ENCODE peak calls at places on chromosomes 11 and 22, in six cellular contexts. E, A, M, N, B and D are unnamed samples.

GRCh38 chr11:31720666-31721199 is 90.4 kb downstream of the PAX6 start:
- DNase-seq in E (no peak), N (no peak), M (no peak), B (no peak), A (no peak), D (no peak)

GRCh38 chr11:57460017-57460755 is at the start of gene RTN4RL2:
- DNase-seq in M (peak; percentile 36), E (peak; percentile 48), N (no peak), A (peak; percentile 49), B (peak; percentile 52), D (no peak)

GRCh38 chr22:35467788-35468187 is 67.8 kb downstream of the MCM5 start:
- DNase-seq in N (peak; percentile 80), A (peak; percentile 75), B (no peak), E (peak; percentile 86), M (peak; percentile 90), D (no peak)

GRCh38 chr11:133197425-133197824 is 334.9 kb downstream of the OPCML start:
- DNase-seq in N (no peak), A (no peak), B (no peak), E (no peak), M (no peak), D (no peak)

GRCh38 chr11:19822531-19822930 is 109.9 kb downstream of the NAV2 start:
- DNase-seq in A (no peak), M (no peak), N (no peak), B (no peak), E (no peak), D (no peak)

GRCh38 chr11:3226846-3227567 is 5.2 kb downstream of the MRGPRE start:
- DNase-seq in M (no peak), B (no peak), E (no peak), A (no peak), N (peak; percentile 46), D (no peak)

GRCh38 chr11:3865388-3866193 is 10.1 kb downstream of the STIM1 start:
- DNase-seq in M (peak; percentile 85), A (peak; percentile 16), N (no peak), E (no peak), B (no peak), D (no peak)

GRCh38 chr11:118290923-118291322 is 13.6 kb upstream of the CD3E start:
- DNase-seq in N (no peak), A (peak; percentile 22), M (peak; percentile 68), B (peak; percentile 51), E (no peak), D (no peak)

GRCh38 chr11:22459053-22459452 is 120.9 kb downstream of the SLC17A6 start:
- DNase-seq in N (no peak), A (no peak), E (no peak), M (peak; percentile 83), B (no peak), D (no peak)

GRCh38 chr11:67354314-67355022 is 1.1 kb upstream of the POLD4 start:
- DNase-seq in E (peak; percentile 60), N (peak; percentile 93), A (peak; percentile 79), B (peak; percentile 92), M (peak; percentile 93), D (no peak)

GRCh38 chr11:118374729-118375128 is 15.3 kb downstream of the UBE4A start:
- DNase-seq in E (no peak), N (no peak), B (no peak), M (no peak), A (no peak), D (no peak)

GRCh38 chr22:32245042-32245441 is 10.1 kb downstream of the SLC5A4 start:
- DNase-seq in N (no peak), E (no peak), B (no peak), A (no peak), M (no peak), D (no peak)

GRCh38 chr11:57560146-57560545 is 7.3 kb downstream of the UBE2L6 start:
- DNase-seq in N (no peak), B (no peak), E (no peak), M (no peak), A (no peak), D (no peak)

GRCh38 chr11:105609832-105610781 is at the start of gene GRIA4:
- DNase-seq in M (peak; percentile 29), N (no peak), B (no peak), A (no peak), E (no peak), D (no peak)

GRCh38 chr11:104163100-104164027 is 583 bp downstream of the PDGFD start:
- DNase-seq in M (peak; percentile 32), A (peak; percentile 22), N (no peak), E (peak; percentile 41), B (no peak), D (no peak)

GRCh38 chr22:20904008-20904979 is 12.9 kb upstream of the CRKL start:
- DNase-seq in N (peak; percentile 62), E (no peak), M (no peak), A (no peak), B (peak; percentile 22), D (no peak)

GRCh38 chr11:120068114-120068573 is 69.8 kb downstream of the TRIM29 start:
- DNase-seq in B (no peak), E (no peak), M (peak; percentile 19), N (no peak), A (no peak), D (no peak)

GRCh38 chr11:124079631-124080318 is 35.5 kb upstream of the VWA5A start:
- DNase-seq in B (no peak), E (no peak), A (no peak), N (no peak), M (no peak), D (no peak)

GRCh38 chr22:20957691-20958440 is 9.2 kb upstream of the AIFM3 start:
- DNase-seq in E (peak; percentile 33), N (no peak), A (no peak), B (no peak), M (no peak), D (no peak)

GRCh38 chr11:34194576-34195335 is 89.3 kb downstream of the NAT10 start:
- DNase-seq in E (no peak), B (no peak), M (no peak), N (no peak), A (peak; percentile 15), D (no peak)

GRCh38 chr22:48268771-48269552 is 1506.5 kb downstream of the TBC1D22A start:
- DNase-seq in E (no peak), A (no peak), M (no peak), B (no peak), N (no peak), D (no peak)

GRCh38 chr22:24968066-24968561 is 15.6 kb downstream of the KIAA1671 start:
- DNase-seq in E (no peak), A (no peak), B (peak; percentile 52), N (no peak), M (no peak), D (no peak)

GRCh38 chr11:36615829-36616228 is 17.8 kb upstream of the RAG2 start:
- DNase-seq in B (no peak), M (no peak), E (no peak), N (no peak), A (no peak), D (no peak)

GRCh38 chr11:28838741-28839140 is 730.6 kb downstream of the METTL15 start:
- DNase-seq in A (no peak), B (no peak), E (no peak), M (peak; percentile 39), N (no peak), D (no peak)

GRCh38 chr11:114200785-114201184 is 95.4 kb upstream of the NNMT start:
- DNase-seq in M (no peak), B (no peak), A (no peak), E (no peak), N (no peak), D (no peak)

GRCh38 chr11:68302256-68303054 is 9.9 kb upstream of the LRP5 start:
- DNase-seq in N (no peak), E (no peak), A (no peak), B (peak; percentile 39), M (no peak), D (no peak)

GRCh38 chr11:62307950-62308349 is 9.1 kb upstream of the SCGB1D4 start:
- DNase-seq in B (no peak), N (no peak), M (no peak), E (no peak), A (no peak), D (no peak)

DNA sequence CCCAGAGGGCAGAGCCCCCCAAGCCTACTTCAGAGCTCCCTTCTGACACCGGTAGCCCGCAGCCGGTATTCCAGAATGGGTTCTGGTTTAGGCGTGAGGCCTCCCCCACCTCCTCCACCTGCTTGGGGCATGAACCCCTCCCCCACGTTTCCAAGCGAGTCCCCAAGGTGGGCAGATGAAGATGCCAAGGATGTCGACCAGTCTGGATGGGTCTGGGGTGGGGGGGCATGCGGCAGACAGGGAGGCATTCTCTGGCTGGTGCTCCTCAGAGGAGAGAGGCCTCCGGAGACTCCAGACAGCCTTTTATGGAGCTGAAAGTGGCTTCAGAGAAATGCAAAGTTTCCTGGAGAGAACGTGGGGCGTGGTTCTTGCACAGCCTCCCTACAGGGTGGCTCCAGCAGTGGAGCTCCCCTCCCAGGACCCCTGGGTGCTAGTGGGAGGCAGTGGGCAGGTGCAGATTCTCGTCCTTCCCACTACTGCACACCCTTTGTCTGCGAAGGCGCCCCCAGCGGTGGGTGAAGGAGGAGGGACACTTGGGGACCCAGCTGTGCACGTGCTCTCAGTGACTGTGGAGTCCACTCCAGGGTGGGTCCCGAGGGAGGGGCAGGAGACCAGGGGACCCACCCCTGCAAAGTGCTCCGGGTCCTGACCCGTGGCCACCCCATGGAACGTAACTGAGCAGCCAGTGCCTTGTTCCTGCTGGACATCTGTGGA is 4.2 kb downstream of the CCND1 start:
- DNase-seq in E (no peak), N (no peak), B (no peak), M (no peak), A (no peak), D (no peak)
- H3K27ac ChIP-seq in E (peak overlapping the region; percentile 99), N (peak overlapping the region; percentile 97), B (peak overlapping the region; percentile 96), M (no peak overlapping the region), A (peak overlapping the region; percentile 38), D (no peak overlapping the region)

DNA sequence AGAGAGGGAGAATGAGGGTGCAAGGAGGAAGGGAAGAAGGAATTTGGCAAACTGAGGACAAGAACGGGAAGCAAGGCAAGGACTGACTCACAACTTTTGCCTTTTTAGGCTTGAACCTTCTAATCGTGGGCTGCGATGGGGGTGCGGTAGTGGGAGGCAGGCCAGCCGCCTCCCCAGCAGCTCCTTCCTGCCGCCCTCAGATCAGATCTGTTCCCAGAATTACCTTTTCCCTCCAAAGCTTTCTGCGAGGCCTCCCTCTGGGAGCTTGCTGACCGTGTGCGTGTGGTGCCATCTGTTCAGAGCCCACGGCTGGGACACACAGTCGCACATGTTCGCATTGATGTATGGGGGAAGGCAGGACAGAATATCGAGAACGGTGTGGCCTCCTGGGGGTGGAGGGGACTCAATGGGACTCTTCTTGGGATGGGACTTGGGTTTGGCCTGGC is 86.9 kb upstream of the PARVA start:
- DNase-seq in E (no peak), A (no peak), N (no peak), B (no peak), M (no peak), D (no peak)
- TF ChIP-seq CTCF in E (no peak), A (no peak), N (no peak), B (no peak), M (no peak), D (no peak)

GRCh38 chr11:64235427-64236161 is 1.2 kb downstream of the VEGFB start:
- DNase-seq in B (no peak), A (no peak), M (no peak), E (no peak), N (no peak), D (no peak)
- H3K4me1 ChIP-seq in B (peaks cover 70% of the 10 kb centered on the region), A (peaks cover 4% of the 10 kb centered on the region), M (peaks cover 17% of the 10 kb centered on the region), E (peaks cover 67% of the 10 kb centered on the region), N (peaks cover 71% of the 10 kb centered on the region), D (peaks cover 47% of the 10 kb centered on the region)

DNA sequence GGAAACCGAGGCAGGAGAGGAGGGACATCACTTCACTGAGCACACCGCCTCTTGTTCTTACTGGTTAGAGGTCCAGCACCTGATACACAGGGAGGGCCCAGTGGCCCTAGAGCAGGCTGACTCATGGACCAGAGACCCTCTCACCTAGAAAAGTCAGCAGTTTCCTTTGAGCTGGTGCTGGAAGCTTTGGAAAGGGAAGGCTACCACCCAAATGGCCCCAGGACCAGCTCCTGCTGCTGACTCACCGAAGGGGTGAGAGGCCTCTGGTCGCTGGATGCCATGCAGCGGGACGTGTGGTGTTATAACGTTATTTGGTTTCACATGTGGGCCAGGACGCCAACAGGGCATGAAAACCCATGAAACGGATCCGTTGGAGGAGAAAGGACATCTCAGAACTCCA is 3.8 kb downstream of the NADSYN1 start:
- DNase-seq in E (no peak), A (no peak), N (no peak), B (no peak), M (no peak), D (no peak)
- H3K27ac ChIP-seq in E (no peak overlapping the region), A (no peak overlapping the region), N (no peak overlapping the region), B (no peak overlapping the region), M (no peak overlapping the region), D (no peak overlapping the region)